ENCODE peak calls at places on chromosomes 13 and 19, in seven cellular contexts. M, F, Z, I, H, J and U are unnamed samples.

GRCh38 chr19:29385191-29385795 is 140.5 kb upstream of the VSTM2B start:
- DNase-seq in M (no peak), F (no peak), Z (no peak), I (no peak), H (no peak), J (no peak), U (no peak)

GRCh38 chr19:52646571-52647222 is 8.5 kb upstream of the ZNF83 start:
- DNase-seq in M (no peak), F (no peak), Z (no peak), I (no peak), H (no peak), J (no peak), U (no peak)

GRCh38 chr13:100825551-100825950 is 151.0 kb upstream of the TMTC4 start:
- DNase-seq in M (no peak), F (no peak), Z (no peak), I (no peak), H (no peak), J (no peak), U (no peak)

GRCh38 chr19:51691122-51692064 is 1.7 kb upstream of the SPACA6 start:
- DNase-seq in M (no peak), F (no peak), Z (no peak), I (no peak), H (no peak), J (no peak), U (peak)

GRCh38 chr19:10112895-10113591 is 1.6 kb downstream of the P2RY11 start:
- DNase-seq in M (peak), F (no peak), Z (no peak), I (peak), H (no peak), J (no peak), U (peak)

GRCh38 chr13:87779451-87779850 is 108.3 kb downstream of the SLITRK5 start:
- DNase-seq in M (no peak), F (no peak), Z (no peak), I (no peak), H (no peak), J (no peak), U (no peak)

GRCh38 chr19:29625316-29625715 is 19.2 kb downstream of the POP4 start:
- DNase-seq in M (no peak), F (no peak), Z (no peak), I (no peak), H (no peak), J (no peak), U (peak)

GRCh38 chr13:101706651-101707050 is 254.2 kb downstream of the ITGBL1 start:
- DNase-seq in M (no peak), F (no peak), Z (no peak), I (no peak), H (no peak), J (no peak), U (peak)

GRCh38 chr19:46392252-46392801 is 21.0 kb downstream of the CCDC8 start:
- DNase-seq in M (no peak), F (no peak), Z (no peak), I (no peak), H (no peak), J (no peak), U (peak)